ENCODE peak calls at places on chromosomes 7 and 10, in ten cellular contexts. Y, X, L, I, F, K, V, T, R and H are unnamed samples.

GRCh38 chr10:62394556-62395018 is 20.4 kb downstream of the ZNF365 start:
- DNase-seq in F (no peak), K (no peak), L (no peak), Y (no peak), V (no peak), X (no peak), T (no peak), I (no peak), R (no peak), H (no peak)

GRCh38 chr10:120396228-120396627 is 60.8 kb upstream of the PLPP4 start:
- DNase-seq in X (no peak), V (no peak), L (no peak), Y (no peak), I (no peak), K (peak), T (no peak), F (no peak), R (no peak), H (no peak)

GRCh38 chr7:50351267-50351666 is 46.8 kb downstream of the IKZF1 start:
- DNase-seq in Y (no peak), K (no peak), X (no peak), V (no peak), I (no peak), F (no peak), R (no peak), T (no peak), L (no peak), H (no peak)

GRCh38 chr7:137953692-137954470 is 48.0 kb downstream of the CREB3L2 start:
- DNase-seq in X (peak), I (no peak), K (peak), V (no peak), R (no peak), L (no peak), T (peak), F (peak), Y (no peak), H (peak)

GRCh38 chr10:36367362-36367761 is 725.3 kb upstream of the FZD8 start:
- DNase-seq in L (no peak), F (no peak), K (no peak), I (no peak), X (no peak), T (no peak), R (no peak), V (no peak), Y (no peak), H (no peak)

GRCh38 chr7:14196555-14196954 is 207.1 kb upstream of the ETV1 start:
- DNase-seq in X (peak), T (no peak), I (no peak), V (no peak), F (peak), Y (no peak), K (peak), R (no peak), L (no peak), H (peak)

GRCh38 chr7:152522551-152522950 is 86.7 kb upstream of the KMT2C start:
- DNase-seq in X (no peak), K (no peak), T (no peak), V (no peak), R (peak), Y (no peak), F (no peak), I (no peak), L (peak), H (no peak)

GRCh38 chr10:63547628-63548356 is 26.6 kb downstream of the REEP3 start:
- DNase-seq in X (peak), R (peak), L (no peak), T (no peak), K (no peak), F (no peak), Y (no peak), V (no peak), I (no peak), H (no peak)

GRCh38 chr10:91590142-91590903 is 42.5 kb downstream of the PPP1R3C start:
- DNase-seq in I (no peak), T (no peak), R (no peak), X (peak), V (peak), Y (no peak), L (peak), K (peak), F (no peak), H (peak)

GRCh38 chr7:14825909-14826308 is 76.6 kb downstream of the DGKB start:
- DNase-seq in R (no peak), V (no peak), F (no peak), I (no peak), T (no peak), X (no peak), K (no peak), L (no peak), Y (no peak), H (no peak)

GRCh38 chr7:33854951-33855350 is 50.4 kb upstream of the BMPER start:
- DNase-seq in I (no peak), K (peak), R (no peak), T (peak), V (no peak), F (peak), Y (no peak), L (no peak), X (peak), H (peak)

GRCh38 chr10:31836569-31837406 is 91.8 kb downstream of the ARHGAP12 start:
- DNase-seq in I (peak), T (peak), L (no peak), X (peak), V (peak), K (peak), R (peak), Y (peak), F (no peak), H (peak)

GRCh38 chr7:17411922-17412321 is 113.5 kb downstream of the AHR start:
- DNase-seq in I (no peak), Y (no peak), F (no peak), X (no peak), L (no peak), K (no peak), R (no peak), T (no peak), V (no peak), H (no peak)